ENCODE peak calls at places on chromosomes 3 and 15, in six cellular contexts. H is Peyer's patch, D is heart left ventricle, L is AG04449, F is brain microvascular endothelial cell, Q is GM13976. C is an unnamed sample.

GRCh38 chr3:65265511-65265910 is 577.7 kb upstream of the ADAMTS9 start:
- DNase-seq in D (no peak), H (no peak), Q (no peak), F (no peak), L (no peak), C (no peak)

GRCh38 chr15:73069109-73069508 is 16.8 kb downstream of the NEO1 start:
- DNase-seq in F (no peak), H (no peak), D (no peak), L (no peak), Q (no peak), C (no peak)

GRCh38 chr3:160449660-160450598 is at the start of gene TRIM59:
- DNase-seq in D (peak), H (peak), F (peak), L (peak), Q (peak), C (peak)

GRCh38 chr15:40087991-40088928 is 20.4 kb downstream of the BMF start:
- DNase-seq in F (no peak), H (no peak), Q (no peak), L (no peak), D (peak), C (no peak)

GRCh38 chr15:29571728-29572454 is 250.4 kb downstream of the TJP1 start:
- DNase-seq in L (no peak), F (no peak), D (no peak), H (no peak), Q (no peak), C (no peak)

GRCh38 chr3:4746241-4746958 is 232.8 kb upstream of the BHLHE40 start:
- DNase-seq in F (peak), Q (no peak), D (peak), L (no peak), H (no peak), C (no peak)

GRCh38 chr3:114498779-114499370 is 205.0 kb downstream of the TIGIT start:
- DNase-seq in D (no peak), H (no peak), F (peak), L (no peak), Q (no peak), C (no peak)

GRCh38 chr3:154050766-154051165 is 70.4 kb upstream of the ARHGEF26 start:
- DNase-seq in Q (no peak), L (no peak), D (no peak), F (no peak), H (no peak), C (no peak)

GRCh38 chr3:150144309-150144708 is 173.6 kb upstream of the PFN2 start:
- DNase-seq in D (no peak), Q (no peak), L (no peak), H (no peak), F (no peak), C (no peak)

GRCh38 chr15:49686626-49687025 is 65.8 kb downstream of the DTWD1 start:
- DNase-seq in H (no peak), L (no peak), Q (no peak), D (no peak), F (peak), C (no peak)

GRCh38 chr3:168622795-168623194 is 527.1 kb upstream of the GOLIM4 start:
- DNase-seq in H (no peak), F (no peak), L (no peak), Q (no peak), D (peak), C (no peak)

GRCh38 chr3:48086736-48087470 is 70.7 kb upstream of the MAP4 start:
- DNase-seq in L (peak), Q (no peak), F (peak), H (no peak), D (no peak), C (no peak)

GRCh38 chr3:50008931-50009330 is 69.0 kb downstream of the RBM6 start:
- DNase-seq in L (peak), Q (no peak), F (no peak), H (no peak), D (no peak), C (no peak)

GRCh38 chr3:186782542-186783069 is 771 bp upstream of the EIF4A2 start:
- DNase-seq in H (no peak), D (no peak), L (no peak), Q (peak), F (no peak), C (peak)

GRCh38 chr3:28777806-28778475 is 429.3 kb upstream of the AZI2 start:
- DNase-seq in H (no peak), F (no peak), L (no peak), D (peak), Q (no peak), C (no peak)

GRCh38 chr3:104960579-104960978 is 406.1 kb upstream of the ALCAM start:
- DNase-seq in H (no peak), Q (no peak), L (no peak), F (no peak), D (no peak), C (no peak)

DNA sequence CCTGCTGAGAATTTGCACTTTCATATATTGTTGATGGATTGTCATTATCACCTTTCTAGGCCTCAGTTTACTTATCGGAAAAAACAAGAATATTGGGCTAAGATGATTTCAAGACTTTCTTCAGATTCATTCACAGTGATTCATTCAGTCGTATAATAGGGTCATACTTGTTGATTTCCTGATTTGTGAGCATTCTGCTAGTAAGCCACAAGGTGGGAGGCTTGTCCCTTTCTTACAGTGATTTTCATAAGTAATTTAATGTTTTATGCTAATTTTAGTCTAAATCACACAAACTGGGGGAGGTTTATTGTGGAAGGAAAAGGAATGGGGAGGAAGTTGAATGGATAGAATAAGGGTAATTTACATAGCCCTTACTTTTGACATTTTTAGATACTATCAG is 126.8 kb upstream of the GOLGA6L4 start:
- DNase-seq in Q (no peak), D (no peak), H (no peak), F (no peak), L (no peak), C (no peak)
- TF ChIP-seq CTCF in Q (no peak), D (no peak), H (no peak), F (peak), L (no peak), C (no peak)

GRCh38 chr3:43155016-43155415 is 49.1 kb upstream of the POMGNT2 start:
- DNase-seq in D (no peak), H (no peak), L (no peak), Q (no peak), F (no peak), C (no peak)

GRCh38 chr3:43152649-43153048 is 46.8 kb upstream of the POMGNT2 start:
- DNase-seq in L (no peak), Q (no peak), D (no peak), F (no peak), H (no peak), C (no peak)

GRCh38 chr3:43155464-43156121 is 49.7 kb upstream of the POMGNT2 start:
- DNase-seq in Q (no peak), F (peak), D (peak), H (no peak), L (peak), C (no peak)

GRCh38 chr3:43156812-43157455 is 51.1 kb upstream of the POMGNT2 start:
- DNase-seq in L (no peak), F (no peak), D (no peak), Q (no peak), H (no peak), C (no peak)

DNA sequence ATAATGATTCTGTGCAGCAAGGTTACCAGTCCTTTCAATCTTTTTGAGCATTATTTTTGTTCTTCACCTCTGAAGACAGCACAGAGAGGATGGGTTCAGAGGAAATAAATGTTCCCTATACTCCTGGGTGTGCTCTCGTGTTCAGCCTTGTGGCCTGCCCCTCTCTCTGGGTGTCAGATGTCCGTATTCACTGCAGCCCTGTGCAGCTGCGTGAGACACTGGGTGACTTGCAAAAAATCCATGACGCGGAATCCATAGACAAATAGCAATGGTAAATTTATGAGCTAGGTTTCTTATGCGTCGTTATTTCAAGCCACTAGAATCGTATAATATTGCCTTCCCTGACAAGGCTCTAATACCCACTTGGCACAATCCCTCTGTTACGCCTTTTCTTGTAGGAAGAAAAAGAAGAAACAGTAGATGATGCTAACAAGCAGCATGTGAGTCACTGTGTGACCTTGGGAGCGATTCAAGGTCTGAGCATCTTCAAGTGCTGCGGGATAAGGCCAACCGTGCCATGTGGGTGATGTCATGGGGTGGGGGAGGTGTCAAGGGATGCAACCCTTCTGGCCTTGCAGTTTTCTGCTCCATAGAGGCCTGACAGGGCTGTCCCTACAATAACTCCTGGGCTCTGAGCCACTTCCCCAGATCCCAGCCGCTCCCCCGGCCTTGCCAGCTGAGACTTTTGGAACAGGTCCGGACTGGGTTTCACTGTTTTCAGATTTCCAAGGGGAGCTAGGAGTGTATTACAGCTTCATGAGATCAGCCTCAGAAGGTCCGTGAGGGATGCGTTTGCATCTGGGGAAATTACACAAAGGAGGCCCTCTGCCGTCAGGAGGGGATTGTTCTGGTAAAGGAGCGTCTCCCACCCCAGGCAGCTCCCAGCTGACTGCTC is 47.6 kb upstream of the POMGNT2 start:
- DNase-seq in Q (no peak), L (peak), F (no peak), D (peak), H (no peak), C (no peak)
- TF ChIP-seq CTCF in Q (no peak), L (no peak), F (no peak), D (no peak), H (no peak), C (no peak)

DNA sequence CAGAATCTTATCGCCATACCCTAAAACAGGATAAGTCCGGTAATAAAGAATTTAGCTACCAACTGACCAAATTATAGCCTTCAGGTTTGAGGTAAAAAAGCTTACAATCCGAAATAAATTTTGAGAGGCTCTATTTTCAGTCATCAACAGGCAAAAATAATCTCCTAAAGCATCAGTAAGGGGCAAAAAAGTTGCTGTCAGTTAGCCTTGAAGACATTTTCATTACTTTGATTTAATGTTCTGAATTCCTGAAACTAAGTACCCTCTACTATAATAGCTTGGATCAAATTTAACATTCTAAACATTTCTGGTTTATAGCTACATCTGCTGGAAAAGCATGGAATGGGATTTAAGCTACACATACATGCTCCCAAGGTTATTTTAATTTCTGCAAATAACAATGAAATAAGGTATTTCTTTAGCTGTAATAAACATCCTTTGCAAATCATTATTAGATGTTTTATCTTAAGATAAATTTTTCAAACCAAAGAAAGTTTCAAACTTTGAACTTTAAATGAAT is 245.5 kb downstream of the ULK4 start:
- DNase-seq in Q (no peak), H (no peak), D (no peak), F (no peak), L (no peak), C (no peak)
- TF ChIP-seq CTCF in Q (no peak), H (peak), D (peak), F (peak), L (peak), C (no peak)

DNA sequence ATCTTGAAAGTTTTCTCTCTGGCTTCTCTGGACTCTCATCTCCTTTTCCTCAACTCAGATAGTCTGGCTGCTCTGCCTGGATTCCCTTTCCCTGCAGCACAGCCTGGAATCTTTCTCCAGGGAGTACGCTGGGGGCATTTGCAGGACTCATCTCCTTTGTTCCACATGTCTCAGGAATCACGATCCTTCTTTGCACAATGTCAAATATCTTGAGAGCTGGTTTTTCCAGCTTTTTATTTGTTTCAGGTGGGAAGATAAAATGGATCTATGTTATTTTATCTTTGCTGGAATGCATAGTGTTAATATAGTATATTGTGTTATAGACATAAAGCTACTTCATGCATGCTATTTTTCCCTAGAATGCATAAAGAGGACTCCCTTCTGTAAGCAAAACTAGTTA is 525.1 kb upstream of the TBL1XR1 start:
- DNase-seq in D (no peak), F (no peak), Q (no peak), H (no peak), L (no peak), C (no peak)
- TF ChIP-seq CTCF in D (no peak), F (no peak), Q (no peak), H (no peak), L (no peak), C (no peak)

DNA sequence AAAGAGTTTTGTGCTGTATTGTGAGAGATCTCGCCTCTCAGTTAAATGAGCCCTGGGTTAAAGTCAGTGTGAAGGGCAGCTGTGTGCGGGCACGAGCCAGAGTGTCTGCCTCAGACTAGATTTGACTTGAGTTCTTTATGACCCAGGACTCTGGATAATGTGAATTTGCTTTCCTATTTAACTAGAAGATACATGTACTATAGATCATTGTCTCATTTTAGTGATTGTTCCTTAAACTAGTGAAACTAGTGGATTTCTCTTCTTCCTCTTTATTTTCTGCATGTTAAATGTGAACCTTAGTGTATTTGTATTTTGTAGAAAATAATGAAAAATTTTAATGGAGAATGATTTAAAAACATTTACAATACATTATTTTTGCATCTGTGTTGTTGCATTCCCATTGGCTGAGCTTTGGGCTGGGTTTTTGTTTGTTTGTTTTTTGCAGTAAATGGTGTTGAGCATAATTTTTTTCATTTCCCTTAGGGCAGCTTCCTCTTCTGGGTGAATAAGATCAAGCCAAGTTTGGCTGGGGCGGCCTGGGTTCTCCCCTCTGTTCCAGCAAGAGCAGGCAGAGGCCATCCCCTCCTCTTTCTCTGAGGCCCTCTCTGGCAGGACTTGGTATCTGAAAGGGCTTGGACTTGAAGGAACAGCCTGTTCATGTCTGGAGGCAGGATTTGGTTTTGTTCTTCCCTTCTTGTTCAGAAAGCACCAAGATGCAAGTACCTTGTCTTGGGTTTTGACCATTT is 15.0 kb downstream of the GCSAM start:
- DNase-seq in H (peak), D (peak), Q (no peak), L (no peak), F (no peak), C (no peak)
- TF ChIP-seq CTCF in H (peak), D (peak), Q (peak), L (no peak), F (peak), C (peak)

GRCh38 chr3:163953526-163953925 is 1124.8 kb downstream of the SI start:
- DNase-seq in Q (no peak), F (no peak), D (no peak), L (no peak), H (no peak), C (no peak)

GRCh38 chr3:163952499-163952898 is 1125.8 kb downstream of the SI start:
- DNase-seq in H (no peak), D (no peak), F (no peak), Q (no peak), L (no peak), C (no peak)

GRCh38 chr3:163946785-163947184 is 1131.5 kb downstream of the SI start:
- DNase-seq in D (no peak), F (no peak), H (no peak), Q (no peak), L (no peak), C (no peak)

GRCh38 chr3:163951397-163951987 is 1126.8 kb downstream of the SI start:
- DNase-seq in D (no peak), Q (peak), F (no peak), H (no peak), L (no peak), C (peak)
- TF ChIP-seq CTCF in D (peak), Q (peak), F (peak), H (no peak), L (no peak), C (peak)